ENCODE peak calls at places on chromosome 15, in ten cellular contexts. Q, O, L, R, G, W, I, H, A and C are unnamed samples.
A peak's percentile ranks its signal among the peaks of the same experiment; 100 is the strongest.

GRCh38 chr15:56759450-56759845 is 26.1 kb upstream of the ZNF280D start:
- DNase-seq in Q (no peak), O (no peak), L (peak; percentile 78), R (peak; percentile 98), G (no peak), W (peak; percentile 97), I (peak; percentile 93), H (peak; percentile 98), A (no peak), C (peak; percentile 83)

GRCh38 chr15:60865507-60865906 is 363.6 kb downstream of the RORA start:
- DNase-seq in Q (no peak), O (no peak), L (no peak), R (peak; percentile 66), G (no peak), W (peak; percentile 84), I (peak; percentile 14), H (peak; percentile 11), A (no peak), C (peak; percentile 30)

GRCh38 chr15:100861511-100861991 is 18.1 kb upstream of the ALDH1A3 start:
- DNase-seq in Q (no peak), O (no peak), L (peak; percentile 56), R (no peak), G (no peak), W (peak; percentile 39), I (peak; percentile 52), H (no peak), A (no peak), C (no peak)

GRCh38 chr15:65818927-65819562 is 27.0 kb upstream of the DENND4A start:
- DNase-seq in Q (peak; percentile 89), O (no peak), L (no peak), R (peak; percentile 25), G (no peak), W (peak; percentile 61), I (peak; percentile 79), H (no peak), A (no peak), C (no peak)

GRCh38 chr15:70539409-70539808 is 223.9 kb downstream of the UACA start:
- DNase-seq in Q (peak; percentile 21), O (no peak), L (no peak), R (no peak), G (no peak), W (no peak), I (no peak), H (no peak), A (no peak), C (no peak)

GRCh38 chr15:41161736-41162135 is 45.7 kb upstream of the INO80 start:
- DNase-seq in Q (no peak), O (no peak), L (no peak), R (peak; percentile 11), G (no peak), W (no peak), I (peak; percentile 6), H (peak; percentile 41), A (no peak), C (no peak)

GRCh38 chr15:71807125-71807629 is 3.2 kb upstream of the NR2E3 start:
- DNase-seq in Q (no peak), O (no peak), L (no peak), R (no peak), G (peak; percentile 78), W (no peak), I (no peak), H (peak; percentile 26), A (no peak), C (no peak)

GRCh38 chr15:66673410-66674322 is 28.4 kb upstream of the SMAD6 start:
- DNase-seq in Q (peak; percentile 63), O (peak; percentile 91), L (no peak), R (no peak), G (peak; percentile 93), W (no peak), I (peak; percentile 77), H (peak; percentile 51), A (no peak), C (no peak)

GRCh38 chr15:73838795-73839565 is 34.4 kb upstream of the TBC1D21 start:
- DNase-seq in Q (no peak), O (no peak), L (peak; percentile 93), R (no peak), G (no peak), W (peak; percentile 6), I (peak; percentile 13), H (no peak), A (no peak), C (no peak)

GRCh38 chr15:40014390-40014789 is 24.6 kb downstream of the SRP14 start:
- DNase-seq in Q (no peak), O (no peak), L (no peak), R (no peak), G (no peak), W (no peak), I (no peak), H (no peak), A (no peak), C (no peak)
- TF ChIP-seq CTCF in Q (no peak), O (no peak), L (no peak), R (no peak), G (no peak), W (no peak), I (no peak), H (no peak), A (no peak), C (no peak)

DNA sequence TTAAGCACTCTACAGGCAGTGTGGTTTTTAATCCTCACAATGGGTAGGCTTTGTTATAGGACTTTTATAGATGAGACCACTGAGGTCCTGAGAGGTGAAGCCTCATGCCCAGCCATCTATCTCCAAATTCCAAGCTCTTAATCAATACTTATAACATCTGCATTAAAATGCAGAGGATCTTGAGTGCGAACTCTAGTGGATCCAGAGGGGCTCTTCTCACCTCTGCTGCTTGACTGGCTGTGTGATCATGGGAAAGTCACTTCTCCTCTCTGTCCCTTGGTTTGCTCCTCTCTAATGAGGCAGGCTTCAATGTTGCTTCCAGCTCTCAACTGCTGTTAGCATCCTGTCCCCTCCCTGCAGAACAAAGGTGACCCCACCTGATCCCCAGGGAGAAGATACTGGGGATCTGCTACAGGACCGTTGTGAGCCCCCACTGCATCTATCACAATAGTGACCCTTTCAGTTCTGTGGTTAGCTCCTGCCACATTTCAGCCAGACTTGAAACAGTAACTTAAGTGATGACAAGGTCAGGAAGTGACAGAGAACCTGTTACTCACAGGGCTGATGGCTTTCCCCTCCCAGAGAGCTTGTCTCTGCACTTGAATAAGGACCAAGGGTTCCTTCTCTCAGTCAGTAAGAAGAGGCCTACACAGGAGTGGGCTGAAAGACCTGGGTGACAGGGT is 1.3 kb downstream of the SLC27A2 start:
- DNase-seq in Q (peak; percentile 39), O (peak; percentile 82), L (no peak), R (no peak), G (no peak), W (no peak), I (no peak), H (no peak), A (no peak), C (no peak)
- H3K4me3 ChIP-seq in Q (no peak overlapping the region), O (peak overlapping the region; percentile 71), L (no peak overlapping the region), R (no peak overlapping the region), G (peak overlapping the region; percentile 78), W (no peak overlapping the region), I (no peak overlapping the region), H (no peak overlapping the region), A (no peak overlapping the region), C (no peak overlapping the region)

DNA sequence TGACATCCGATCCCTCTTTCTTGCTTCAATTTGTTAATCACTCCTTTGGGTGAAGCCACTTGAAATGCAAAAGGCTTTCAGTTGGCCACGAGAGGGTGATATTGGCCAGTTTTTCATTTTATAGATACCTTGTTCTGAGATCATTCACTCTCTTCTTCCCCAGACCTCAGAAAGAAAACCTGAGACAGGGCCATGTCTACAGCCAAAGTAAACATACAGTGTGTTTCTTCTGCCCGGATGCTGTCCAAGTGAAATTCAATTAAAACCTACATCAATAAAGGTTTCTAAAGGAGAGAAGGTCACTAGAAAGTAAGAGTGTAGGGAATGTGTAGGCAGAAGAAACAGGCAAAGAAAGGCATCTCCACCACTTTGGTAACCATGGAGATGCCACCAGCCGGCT is 39.5 kb upstream of the FMN1 start:
- DNase-seq in Q (peak; percentile 14), O (peak; percentile 23), L (no peak), R (peak; percentile 45), G (peak; percentile 72), W (peak; percentile 73), I (peak; percentile 49), H (peak; percentile 49), A (no peak), C (peak; percentile 58)
- TF ChIP-seq CTCF in Q (peak; percentile 22), O (peak; percentile 33), L (peak; percentile 45), R (peak; percentile 54), G (peak; percentile 60), W (peak; percentile 58), I (peak; percentile 52), H (peak; percentile 65), A (no peak), C (peak; percentile 54)

DNA sequence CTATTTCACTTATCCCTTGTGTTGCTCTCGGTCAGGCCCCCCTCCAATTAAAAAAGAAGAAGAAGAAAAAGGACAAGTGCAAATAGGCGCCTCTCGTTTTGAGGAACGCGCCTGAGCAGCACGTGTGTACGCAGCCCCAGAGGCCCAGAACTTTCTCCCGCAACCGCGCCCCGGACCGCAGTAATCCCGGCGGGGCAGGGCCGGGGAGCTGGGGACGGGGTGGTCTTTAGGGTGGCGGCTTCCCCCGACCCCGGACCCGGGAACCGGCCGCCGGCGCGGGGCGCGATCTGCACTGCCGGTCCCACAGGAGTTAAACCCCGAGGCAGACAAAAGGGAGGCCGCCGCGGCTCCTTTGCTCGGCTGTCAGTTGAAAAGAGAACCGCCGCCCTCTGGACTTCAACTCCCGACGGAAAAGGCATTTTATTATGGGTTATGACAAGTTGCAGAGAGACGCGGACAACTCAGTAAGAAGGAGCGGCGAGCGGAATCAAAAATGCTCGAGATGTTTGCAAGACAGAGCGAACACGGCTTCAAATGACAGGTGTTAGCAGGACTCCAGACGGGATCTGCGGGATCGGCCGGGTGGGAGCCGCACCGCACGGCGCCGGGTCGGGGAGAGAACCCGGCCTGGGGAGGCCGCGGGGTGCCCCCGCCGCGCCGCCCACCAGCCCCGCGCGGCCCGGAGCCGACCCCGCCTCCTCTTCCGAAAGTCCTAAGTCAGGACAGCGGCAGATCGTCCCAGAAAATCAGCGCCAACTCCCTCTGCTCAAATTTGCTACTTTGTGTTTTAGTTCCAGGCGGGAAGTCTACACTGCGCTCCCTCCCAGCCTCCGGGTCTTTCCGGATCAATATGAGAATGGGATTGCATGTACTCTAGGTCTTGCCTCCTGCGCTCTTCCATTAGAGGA is 79.0 kb downstream of the NR2F2 start:
- DNase-seq in Q (no peak), O (peak; percentile 56), L (no peak), R (peak; percentile 5), G (peak; percentile 67), W (peak; percentile 20), I (peak; percentile 6), H (no peak), A (peak; percentile 86), C (no peak)
- H3K4me3 ChIP-seq in Q (no peak overlapping the region), O (peak overlapping the region; percentile 45), L (peak overlapping the region; percentile 27), R (peak overlapping the region; percentile 10), G (peak overlapping the region; percentile 50), W (no peak overlapping the region), I (peak overlapping the region; percentile 8), H (peak overlapping the region; percentile 24), A (peak overlapping the region; percentile 46), C (no peak overlapping the region)

GRCh38 chr15:32844118-32844711 is 126.4 kb downstream of the GREM1 start:
- DNase-seq in Q (peak; percentile 45), O (peak; percentile 30), L (no peak), R (peak; percentile 70), G (peak; percentile 60), W (peak; percentile 75), I (peak; percentile 68), H (peak; percentile 35), A (no peak), C (peak; percentile 72)
- TF ChIP-seq CTCF in Q (peak; percentile 56), O (peak; percentile 51), L (peak; percentile 62), R (peak; percentile 63), G (peak; percentile 64), W (peak; percentile 69), I (peak; percentile 74), H (peak; percentile 73), A (peak; percentile 61), C (peak; percentile 66)